ENCODE peak calls at places on chromosomes 4 and X, in seven cellular contexts. H is MM.1S, V is GM23248, R is PC-3, B is hepatocyte, C is OCI-LY7, K is neural progenitor cell. A is an unnamed sample.
A peak's percentile ranks its signal among the peaks of the same experiment; 100 is the strongest.

GRCh38 chr4:169971456-169972015 is 54.7 kb downstream of the MFAP3L start:
- DNase-seq in H (no peak), V (peak; percentile 73), R (no peak), B (no peak), C (no peak), K (no peak), A (no peak)

GRCh38 chrX:109537324-109537665 is 651 bp downstream of the NXT2 start:
- DNase-seq in H (peak; percentile 34), V (peak; percentile 72), R (peak; percentile 83), B (peak; percentile 71), C (no peak), K (no peak), A (no peak)

GRCh38 chrX:50648151-50648550 is 165.8 kb downstream of the SHROOM4 start:
- DNase-seq in H (no peak), V (peak; percentile 41), R (no peak), B (no peak), C (no peak), K (no peak), A (no peak)

GRCh38 chr4:114815760-114816159 is 217.2 kb downstream of the UGT8 start:
- DNase-seq in H (no peak), V (no peak), R (no peak), B (peak; percentile 5), C (no peak), K (no peak), A (no peak)

GRCh38 chr4:4334798-4335520 is 44.9 kb downstream of the ZBTB49 start:
- DNase-seq in H (peak; percentile 81), V (peak; percentile 63), R (peak; percentile 71), B (peak; percentile 83), C (peak; percentile 85), K (peak; percentile 77), A (peak; percentile 43)

GRCh38 chrX:150483576-150483975 is 84.8 kb upstream of the MTM1 start:
- DNase-seq in H (no peak), V (no peak), R (no peak), B (no peak), C (no peak), K (no peak), A (no peak)

GRCh38 chr4:143289370-143289769 is 47.3 kb upstream of the GAB1 start:
- DNase-seq in H (no peak), V (no peak), R (no peak), B (no peak), C (peak; percentile 12), K (no peak), A (no peak)

GRCh38 chr4:74608151-74608949 is 163.4 kb downstream of the AREG start:
- DNase-seq in H (no peak), V (peak; percentile 72), R (peak; percentile 73), B (peak; percentile 43), C (no peak), K (no peak), A (no peak)

GRCh38 chr4:123469696-123470095 is 73.1 kb downstream of the SPRY1 start:
- DNase-seq in H (no peak), V (no peak), R (no peak), B (no peak), C (no peak), K (no peak), A (no peak)

GRCh38 chr4:127782025-127782274 is 172 bp upstream of the HSPA4L start:
- DNase-seq in H (peak; percentile 93), V (peak; percentile 95), R (peak; percentile 82), B (peak; percentile 95), C (no peak), K (peak; percentile 95), A (peak; percentile 65)

GRCh38 chr4:145779319-145779801 is 99.4 kb downstream of the C4orf51 start:
- DNase-seq in H (no peak), V (no peak), R (no peak), B (no peak), C (no peak), K (no peak), A (no peak)

GRCh38 chr4:39933689-39934590 is 43.8 kb downstream of the PDS5A start:
- DNase-seq in H (no peak), V (peak; percentile 30), R (no peak), B (no peak), C (no peak), K (no peak), A (no peak)

GRCh38 chr4:185344743-185345538 is 50.8 kb downstream of the LRP2BP start:
- DNase-seq in H (peak; percentile 47), V (no peak), R (no peak), B (no peak), C (peak; percentile 51), K (no peak), A (no peak)

GRCh38 chr4:107740381-107740780 is 20.3 kb upstream of the PAPSS1 start:
- DNase-seq in H (no peak), V (no peak), R (peak; percentile 46), B (no peak), C (peak; percentile 37), K (peak; percentile 24), A (no peak)

GRCh38 chrX:48715066-48715465 is 18.5 kb downstream of the SUV39H1 start:
- DNase-seq in H (no peak), V (peak; percentile 77), R (peak; percentile 31), B (no peak), C (no peak), K (no peak), A (no peak)

GRCh38 chr4:169143335-169143734 is 127.4 kb downstream of the SH3RF1 start:
- DNase-seq in H (no peak), V (no peak), R (no peak), B (no peak), C (no peak), K (peak; percentile 45), A (no peak)

GRCh38 chr4:141195095-141195707 is 25.5 kb upstream of the ZNF330 start:
- DNase-seq in H (no peak), V (no peak), R (no peak), B (no peak), C (no peak), K (no peak), A (no peak)

DNA sequence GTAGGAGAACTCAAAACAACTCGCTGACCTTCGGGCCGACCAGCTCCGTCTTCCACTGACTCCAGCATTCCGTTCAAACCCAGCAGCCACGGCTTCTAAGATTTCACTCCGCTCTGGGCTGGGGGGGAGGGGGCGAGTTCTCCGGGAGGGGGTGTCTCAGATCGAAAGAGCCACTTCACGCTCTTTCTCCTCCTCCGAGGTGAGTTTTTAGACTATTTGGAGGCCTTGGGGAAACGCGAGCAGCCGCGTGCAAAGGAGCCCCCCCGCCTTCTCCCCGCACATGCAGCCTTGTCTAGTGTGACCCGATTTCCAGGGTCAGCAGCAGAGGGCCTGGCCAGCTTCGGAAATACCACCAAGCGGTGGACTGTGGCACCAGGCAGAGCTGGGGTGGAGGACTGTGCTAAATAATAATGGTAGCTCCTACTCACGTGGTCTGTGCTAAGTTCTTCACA is 79.2 kb upstream of the BCOR start:
- DNase-seq in H (peak; percentile 42), V (peak; percentile 45), R (no peak), B (peak; percentile 48), C (no peak), K (peak; percentile 47), A (no peak)
- TF ChIP-seq EZH2phosphoT487 in H (no peak), V (no peak), R (no peak), B (no peak), C (no peak), K (no peak), A (no peak)

GRCh38 chr4:82430193-82431025 is at the start of the genes ENOPH1 and HNRNPDL:
- DNase-seq in H (peak; percentile 95), V (peak; percentile 100), R (peak; percentile 91), B (peak; percentile 99), C (peak; percentile 96), K (peak; percentile 96), A (peak; percentile 95)

GRCh38 chr4:82431026-82431745 is 796 bp downstream of the ENOPH1 start:
- DNase-seq in H (peak; percentile 70), V (peak; percentile 60), R (peak; percentile 26), B (peak; percentile 67), C (peak; percentile 69), K (no peak), A (no peak)

GRCh38 chr4:82429728-82430192 is 502 bp downstream of the HNRNPDL start:
- DNase-seq in H (no peak), V (peak; percentile 81), R (no peak), B (no peak), C (no peak), K (peak; percentile 89), A (no peak)

GRCh38 chr4:82428969-82429727 is 1.1 kb downstream of the HNRNPDL start:
- DNase-seq in H (peak; percentile 90), V (peak; percentile 93), R (peak; percentile 91), B (peak; percentile 97), C (peak; percentile 92), K (peak; percentile 97), A (peak; percentile 76)

GRCh38 chr4:82428526-82428968 is 1.7 kb downstream of the HNRNPDL start:
- DNase-seq in H (no peak), V (no peak), R (peak; percentile 3), B (no peak), C (no peak), K (no peak), A (no peak)
- TF ChIP-seq EZH2phosphoT487 in H (no peak), V (no peak), R (no peak), B (no peak), C (no peak), K (no peak), A (no peak)

DNA sequence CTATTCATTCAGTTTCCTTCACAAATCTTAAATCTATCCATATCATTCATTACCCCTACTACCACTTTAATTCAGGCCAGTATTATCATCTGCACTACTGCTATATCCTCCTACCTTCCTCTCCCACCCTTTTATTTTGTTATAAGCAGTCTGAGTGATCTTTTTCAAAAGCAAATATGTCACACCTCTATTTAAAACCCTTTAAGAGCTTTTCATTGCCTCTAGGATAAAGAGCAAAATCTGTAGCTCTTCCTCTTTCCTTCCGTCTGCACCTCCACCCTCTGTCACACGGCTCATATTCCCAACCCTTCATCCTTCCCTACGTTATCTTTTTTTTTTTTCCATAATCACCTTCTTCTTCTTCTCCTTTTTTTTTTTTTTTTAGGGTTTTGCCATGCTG is 60.3 kb upstream of the SMIM10 start:
- DNase-seq in H (no peak), V (no peak), R (no peak), B (no peak), C (no peak), K (no peak), A (no peak)
- TF ChIP-seq EZH2phosphoT487 in H (no peak), V (no peak), R (no peak), B (no peak), C (no peak), K (no peak), A (no peak)

GRCh38 chr4:174396599-174396998 is 112.9 kb downstream of the CEP44 start:
- DNase-seq in H (no peak), V (no peak), R (no peak), B (no peak), C (no peak), K (no peak), A (no peak)

GRCh38 chr4:174389439-174389838 is 105.7 kb downstream of the CEP44 start:
- DNase-seq in H (no peak), V (no peak), R (peak; percentile 34), B (no peak), C (no peak), K (no peak), A (no peak)

GRCh38 chr4:174398728-174399127 is 115.0 kb downstream of the CEP44 start:
- DNase-seq in H (no peak), V (peak; percentile 80), R (peak; percentile 69), B (no peak), C (no peak), K (no peak), A (no peak)

DNA sequence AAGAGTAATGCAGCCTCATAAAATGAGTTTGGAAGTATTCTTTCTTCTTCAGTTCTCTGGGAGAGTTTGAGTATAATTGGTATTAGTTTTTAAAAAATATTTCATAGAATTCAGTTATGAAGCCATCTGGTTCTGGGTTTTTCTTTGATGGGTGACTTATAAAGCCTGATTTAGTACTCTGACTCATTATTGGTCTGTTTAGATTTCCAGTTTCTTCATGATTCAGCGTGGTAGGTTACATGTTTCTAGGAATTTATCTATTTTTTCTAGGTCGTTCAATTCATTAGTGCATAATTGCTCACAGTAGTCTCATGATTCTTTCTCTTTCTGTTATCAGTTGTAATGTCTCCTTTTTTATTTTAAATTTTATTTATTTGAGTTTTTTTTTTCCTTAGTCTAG is 111.2 kb downstream of the CEP44 start:
- DNase-seq in H (no peak), V (peak; percentile 73), R (peak; percentile 67), B (no peak), C (no peak), K (no peak), A (no peak)
- TF ChIP-seq EZH2phosphoT487 in H (no peak), V (peak; percentile 40), R (no peak), B (no peak), C (no peak), K (no peak), A (no peak)